ENCODE peak calls at places on chromosomes 5 and 9, in nine cellular contexts. X is pancreas, J is HEK293T, G is NCI-H774, R is KG1, B is Caco-2, K is endothelial cell, T is ascending aorta, Q is Calu3. S is an unnamed sample.

GRCh38 chr9:120385606-120386389 is 194.2 kb downstream of the CDK5RAP2 start:
- DNase-seq in Q (no peak), B (peak; percentile 18), K (no peak), X (no peak), R (no peak), G (no peak), T (no peak), J (no peak), S (no peak)

GRCh38 chr9:120443976-120444375 is 136.0 kb downstream of the CDK5RAP2 start:
- DNase-seq in K (no peak), J (no peak), T (no peak), G (no peak), B (no peak), R (no peak), X (no peak), Q (no peak), S (no peak)

GRCh38 chr9:125633116-125633743 is 73.8 kb downstream of the MAPKAP1 start:
- DNase-seq in Q (peak; percentile 22), X (no peak), K (no peak), G (no peak), J (no peak), T (no peak), R (no peak), B (no peak), S (no peak)

GRCh38 chr9:110799396-110799795 is 130.8 kb downstream of the MUSK start:
- DNase-seq in J (no peak), X (no peak), R (no peak), B (no peak), Q (no peak), G (no peak), K (no peak), T (no peak), S (no peak)

GRCh38 chr5:56506586-56506985 is 273.5 kb upstream of the ANKRD55 start:
- DNase-seq in J (no peak), G (no peak), T (no peak), R (no peak), K (no peak), Q (no peak), X (no peak), B (peak; percentile 89), S (no peak)

GRCh38 chr5:146130440-146131045 is 25.2 kb upstream of the PLAC8L1 start:
- DNase-seq in K (no peak), X (no peak), J (peak; percentile 6), R (no peak), T (no peak), G (peak; percentile 14), B (no peak), Q (no peak), S (no peak)

GRCh38 chr5:158921441-158922262 is 178.1 kb downstream of the EBF1 start:
- DNase-seq in T (no peak), R (no peak), B (no peak), K (no peak), Q (no peak), J (no peak), G (no peak), X (no peak), S (no peak)

GRCh38 chr5:163773181-163773580 is 267.8 kb downstream of the MAT2B start:
- DNase-seq in G (no peak), X (no peak), J (no peak), Q (no peak), K (no peak), R (no peak), T (no peak), B (no peak), S (no peak)

GRCh38 chr5:36323926-36324781 is 22.5 kb upstream of the RANBP3L start:
- DNase-seq in B (no peak), G (no peak), R (no peak), X (no peak), Q (no peak), T (no peak), K (no peak), J (no peak), S (no peak)

GRCh38 chr9:109274768-109275596 is 45.9 kb downstream of the EPB41L4B start:
- DNase-seq in X (peak; percentile 39), K (no peak), R (no peak), G (no peak), B (no peak), J (no peak), Q (no peak), T (no peak), S (no peak)

GRCh38 chr5:161358446-161358845 is 188.1 kb downstream of the GABRB2 start:
- DNase-seq in X (no peak), R (no peak), K (no peak), Q (no peak), J (no peak), B (no peak), G (no peak), T (no peak), S (no peak)

GRCh38 chr9:133892193-133892920 is 99.8 kb downstream of the VAV2 start:
- DNase-seq in X (no peak), J (no peak), Q (peak; percentile 17), R (no peak), T (no peak), B (peak; percentile 93), G (peak; percentile 92), K (no peak), S (peak; percentile 98)

GRCh38 chr9:111661802-111662491 is 542 bp downstream of the GNG10 start:
- DNase-seq in G (no peak), T (peak; percentile 67), R (no peak), Q (peak; percentile 25), B (peak; percentile 43), K (peak; percentile 35), X (peak; percentile 16), J (peak; percentile 42), S (peak; percentile 58)

GRCh38 chr5:18314192-18314778 is 680.0 kb downstream of the TAF11L14 start:
- DNase-seq in T (no peak), B (no peak), J (no peak), R (peak; percentile 8), Q (peak; percentile 1), G (peak; percentile 11), X (no peak), K (no peak), S (no peak)

GRCh38 chr9:129256959-129257713 is 79.1 kb upstream of the IER5L start:
- DNase-seq in J (no peak), T (no peak), Q (no peak), B (no peak), X (no peak), K (no peak), R (no peak), G (no peak), S (no peak)

GRCh38 chr5:148268556-148268955 is at the start of gene SPINK13:
- DNase-seq in G (no peak), J (no peak), K (no peak), B (no peak), Q (peak; percentile 65), X (no peak), T (no peak), R (no peak), S (no peak)

GRCh38 chr9:4964540-4964939 is 20.5 kb upstream of the JAK2 start:
- DNase-seq in K (no peak), X (no peak), J (no peak), G (no peak), R (no peak), B (no peak), T (no peak), Q (no peak), S (no peak)

GRCh38 chr5:74953961-74954720 is 88.0 kb upstream of the FAM169A start:
- DNase-seq in G (no peak), R (no peak), J (no peak), T (no peak), Q (peak; percentile 51), B (peak; percentile 85), X (no peak), K (no peak), S (no peak)

GRCh38 chr5:83767409-83767992 is 46.8 kb upstream of the HAPLN1 start:
- DNase-seq in X (no peak), J (no peak), R (no peak), T (no peak), B (no peak), G (no peak), K (no peak), Q (no peak), S (no peak)

GRCh38 chr5:152514827-152515397 is 109.8 kb upstream of the NMUR2 start:
- DNase-seq in Q (peak; percentile 36), B (no peak), J (peak; percentile 15), G (no peak), R (no peak), X (no peak), T (no peak), K (no peak), S (no peak)

GRCh38 chr5:71907001-71907564 is 188.0 kb downstream of the CARTPT start:
- DNase-seq in B (no peak), J (no peak), G (no peak), X (no peak), R (no peak), T (no peak), K (no peak), Q (no peak), S (no peak)

GRCh38 chr9:70114898-70115297 is 71.2 kb downstream of the MAMDC2 start:
- DNase-seq in T (no peak), X (no peak), G (no peak), B (no peak), J (no peak), R (no peak), Q (no peak), K (no peak), S (no peak)

GRCh38 chr5:177086918-177087706 is 397 bp downstream of the FGFR4 start:
- DNase-seq in K (peak; percentile 69), X (peak; percentile 89), G (peak; percentile 74), R (no peak), J (peak; percentile 92), B (peak; percentile 98), Q (peak; percentile 99), T (no peak), S (peak; percentile 98)

GRCh38 chr9:77475641-77476473 is 172.3 kb downstream of the GNA14 start:
- DNase-seq in J (no peak), Q (no peak), T (no peak), G (peak; percentile 2), R (no peak), B (no peak), K (no peak), X (no peak), S (no peak)

GRCh38 chr5:138716456-138716924 is 36.7 kb upstream of the CTNNA1 start:
- DNase-seq in K (no peak), T (no peak), B (no peak), X (no peak), Q (peak; percentile 56), J (peak; percentile 19), R (no peak), G (peak; percentile 52), S (no peak)

GRCh38 chr5:112846556-112846955 is 14.5 kb upstream of the SRP19 start:
- DNase-seq in T (no peak), J (no peak), X (no peak), K (no peak), B (no peak), Q (no peak), G (no peak), R (no peak), S (no peak)

GRCh38 chr9:112535364-112535763 is 48.7 kb downstream of the KIAA1958 start:
- DNase-seq in B (no peak), Q (no peak), K (no peak), T (no peak), G (no peak), X (no peak), R (no peak), J (no peak), S (no peak)

GRCh38 chr9:136759436-136760325 is 1.6 kb upstream of the LCN8 start:
- DNase-seq in T (no peak), G (no peak), K (no peak), J (no peak), B (no peak), X (no peak), R (no peak), Q (no peak), S (no peak)

GRCh38 chr9:76895186-76895585 is 10.7 kb downstream of the PRUNE2 start:
- DNase-seq in T (peak; percentile 77), G (no peak), Q (no peak), K (no peak), B (no peak), J (no peak), R (no peak), X (no peak), S (no peak)

GRCh38 chr5:83022334-83022733 is 54.9 kb downstream of the TMEM167A start:
- DNase-seq in B (no peak), T (no peak), J (no peak), Q (no peak), G (no peak), K (no peak), X (no peak), R (no peak), S (no peak)

GRCh38 chr9:70228098-70228497 is 30.7 kb upstream of the SMC5 start:
- DNase-seq in X (no peak), K (no peak), J (no peak), B (no peak), G (no peak), T (no peak), R (no peak), Q (no peak), S (no peak)

S was measured in HuH-7.5.